ENCODE peak calls at places on chromosomes 7 and 10, in four cellular contexts. B, L, C and M are unnamed samples.

GRCh38 chr10:67662415-67662814 is 33.6 kb downstream of the CTNNA3 start:
- DNase-seq in C (no peak), L (no peak), B (no peak), M (no peak)

GRCh38 chr10:113436836-113437235 is 116.0 kb upstream of the HABP2 start:
- DNase-seq in C (no peak), B (peak), L (no peak), M (no peak)

GRCh38 chr7:91566333-91566732 is 302.1 kb downstream of the FZD1 start:
- DNase-seq in L (no peak), C (no peak), B (peak), M (no peak)

GRCh38 chr10:51029172-51029641 is 45.1 kb upstream of the PRKG1 start:
- DNase-seq in L (no peak), B (peak), C (no peak), M (no peak)

GRCh38 chr7:57646219-57646900 is 196.4 kb downstream of the ZNF716 start:
- DNase-seq in B (no peak), L (no peak), C (no peak), M (no peak)

GRCh38 chr7:64581929-64582894 is 19.3 kb upstream of the ZNF680 start:
- DNase-seq in L (no peak), B (peak), C (no peak), M (no peak)

GRCh38 chr7:31735991-31736982 is 49.3 kb downstream of the PPP1R17 start:
- DNase-seq in L (peak), C (peak), B (peak), M (peak)

GRCh38 chr7:149838992-149839408 is 825 bp downstream of the ZNF862 start:
- DNase-seq in C (no peak), L (no peak), B (peak), M (no peak)

GRCh38 chr10:99285846-99286245 is 43.3 kb upstream of the CNNM1 start:
- DNase-seq in C (no peak), B (peak), L (no peak), M (no peak)

GRCh38 chr7:45416846-45417245 is 157.3 kb upstream of the ADCY1 start:
- DNase-seq in C (no peak), L (no peak), B (no peak), M (no peak)

GRCh38 chr7:10767771-10768170 is 205.9 kb upstream of the PHF14 start:
- DNase-seq in C (no peak), L (no peak), B (peak), M (no peak)

GRCh38 chr10:623039-623438 is 66.4 kb downstream of the DIP2C start:
- DNase-seq in C (no peak), B (no peak), L (no peak), M (no peak)

GRCh38 chr10:88651131-88651541 is 13.1 kb upstream of the LIPF start:
- DNase-seq in L (no peak), B (peak), C (no peak), M (no peak)

GRCh38 chr10:128463991-128464755 is 337.9 kb upstream of the MKI67 start:
- DNase-seq in C (peak), L (peak), B (peak), M (peak)

GRCh38 chr7:117816727-117817126 is 56.5 kb downstream of the CTTNBP2 start:
- DNase-seq in B (peak), L (no peak), C (no peak), M (no peak)

GRCh38 chr10:16423599-16423998 is 13.2 kb upstream of the PTER start:
- DNase-seq in C (no peak), L (no peak), B (no peak), M (no peak)

GRCh38 chr7:80767655-80768054 is 129.2 kb downstream of the CD36 start:
- DNase-seq in B (no peak), C (no peak), L (no peak), M (no peak)

GRCh38 chr10:103781329-103782061 is 73.9 kb downstream of the SH3PXD2A start:
- DNase-seq in C (peak), B (peak), L (peak), M (no peak)

GRCh38 chr7:129923709-129924108 is 29.1 kb downstream of the UBE2H start:
- DNase-seq in L (no peak), C (no peak), B (peak), M (no peak)

GRCh38 chr7:16345979-16346958 is 75.1 kb downstream of the CRPPA start:
- DNase-seq in C (no peak), L (peak), B (peak), M (no peak)

GRCh38 chr7:73770860-73771665 is 993 bp upstream of the CLDN3 start:
- DNase-seq in L (no peak), B (no peak), C (no peak), M (no peak)

GRCh38 chr10:34612446-34612845 is 202.7 kb downstream of the PARD3 start:
- DNase-seq in C (no peak), B (no peak), L (no peak), M (no peak)

GRCh38 chr7:82053453-82054032 is 283.7 kb upstream of the HGF start:
- DNase-seq in C (no peak), B (no peak), L (no peak), M (no peak)

GRCh38 chr10:47306429-47307210 is 6.6 kb downstream of the GDF10 start:
- DNase-seq in C (no peak), B (no peak), L (no peak), M (no peak)

GRCh38 chr7:18936265-18936664 is 181.2 kb downstream of the TWIST1 start:
- DNase-seq in B (peak), C (no peak), L (no peak), M (no peak)

GRCh38 chr7:18086165-18087030 is 58.8 kb upstream of the PRPS1L1 start:
- DNase-seq in C (peak), L (no peak), B (no peak), M (peak)

GRCh38 chr7:69067397-69067796 is 530.9 kb upstream of the AUTS2 start:
- DNase-seq in L (no peak), B (peak), C (no peak), M (no peak)
- TF ChIP-seq CTCF in L (no peak), B (peak), C (no peak), M (peak)

GRCh38 chr10:125448596-125448995 is 234.4 kb downstream of the TEX36 start:
- DNase-seq in C (peak), L (peak), B (peak), M (no peak)
- TF ChIP-seq CTCF in C (peak), L (peak), B (peak), M (peak)

GRCh38 chr7:71278301-71278700 is 146.4 kb downstream of the GALNT17 start:
- DNase-seq in L (no peak), C (no peak), B (no peak), M (no peak)
- TF ChIP-seq CTCF in L (no peak), C (no peak), B (no peak), M (no peak)

DNA sequence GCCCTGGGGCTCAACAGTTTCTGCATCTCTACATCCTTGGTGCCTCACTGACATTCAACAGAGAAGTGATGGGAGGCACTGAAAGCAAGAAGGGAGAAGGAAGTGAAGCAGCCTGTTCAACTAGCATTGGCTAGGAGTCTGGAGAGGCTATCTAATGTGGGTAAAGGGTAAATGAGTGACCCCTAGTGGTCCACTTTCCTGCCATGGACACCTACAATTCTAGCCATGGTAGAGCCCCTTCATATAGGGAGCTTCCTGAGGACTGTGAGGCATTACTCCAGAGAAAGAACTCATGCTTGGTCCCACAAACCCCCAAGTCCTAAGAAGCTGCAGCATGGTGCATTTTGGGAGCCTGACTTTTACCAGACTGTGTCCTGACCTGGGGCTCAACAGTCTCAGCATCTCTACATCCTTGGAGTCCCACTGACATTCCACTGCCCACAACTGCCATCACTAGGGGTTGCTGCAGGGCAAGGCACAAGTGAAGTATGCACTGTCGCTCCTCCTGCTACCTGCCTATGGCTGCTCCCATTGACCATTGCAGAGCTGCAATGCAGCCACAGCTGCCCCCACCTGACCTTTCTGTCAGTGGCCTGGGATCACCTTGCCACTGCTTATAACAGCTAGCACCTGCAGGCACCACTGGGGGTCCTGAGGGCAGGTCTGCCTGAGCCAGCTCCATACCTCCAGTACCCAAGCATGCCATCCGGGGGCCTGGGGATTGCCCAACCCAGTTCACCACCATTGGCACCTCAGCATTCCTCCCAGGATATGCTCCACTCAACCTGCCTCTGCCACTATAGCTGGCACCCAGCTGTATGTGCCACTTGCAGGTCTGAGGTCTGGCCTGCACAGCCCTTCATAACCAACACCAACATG is 44.1 kb upstream of the CDK6 start:
- DNase-seq in L (peak), B (peak), C (no peak), M (no peak)
- TF ChIP-seq CTCF in L (no peak), B (peak), C (no peak), M (peak)